ENCODE peak calls at places on chromosomes 12 and 14, in six cellular contexts. T is effector CD4-positive, alpha-beta T cell; N is kidney tubule cell; W is fibroblast of the aortic adventitia; R is body of pancreas; S is NCI-H1105. I is an unnamed sample.

GRCh38 chr12:57040750-57041149 is 9.2 kb downstream of the MYO1A start:
- DNase-seq in N (no peak), T (no peak), W (no peak), R (no peak), S (no peak), I (no peak)

GRCh38 chr12:130413909-130414308 is 76.2 kb downstream of the PIWIL1 start:
- DNase-seq in S (no peak), T (no peak), W (no peak), N (no peak), R (no peak), I (no peak)

GRCh38 chr14:102954081-102954789 is 31.8 kb downstream of the AMN start:
- DNase-seq in R (no peak), S (no peak), N (no peak), T (no peak), W (no peak), I (no peak)

GRCh38 chr12:58443981-58444371 is 476.3 kb downstream of the LRIG3 start:
- DNase-seq in W (peak), N (peak), S (no peak), T (no peak), R (no peak), I (no peak)

GRCh38 chr12:43676183-43676813 is 82.3 kb downstream of the PUS7L start:
- DNase-seq in N (peak), R (peak), W (no peak), S (no peak), T (no peak), I (no peak)

GRCh38 chr12:68373836-68374314 is 41.7 kb upstream of the MDM1 start:
- DNase-seq in R (peak), W (no peak), N (no peak), T (no peak), S (no peak), I (peak)

GRCh38 chr12:52867636-52868035 is 18.8 kb upstream of the KRT78 start:
- DNase-seq in T (no peak), R (peak), W (no peak), N (no peak), S (no peak), I (peak)

GRCh38 chr12:27057543-27057942 is 24.8 kb downstream of the C12orf71 start:
- DNase-seq in S (peak), N (no peak), W (no peak), R (no peak), T (no peak), I (no peak)

GRCh38 chr12:3743803-3744202 is 9.1 kb downstream of the CRACR2A start:
- DNase-seq in N (no peak), S (no peak), W (peak), R (peak), T (no peak), I (no peak)

GRCh38 chr12:44858456-44858855 is 17.7 kb downstream of the NELL2 start:
- DNase-seq in R (no peak), W (no peak), T (no peak), N (no peak), S (no peak), I (no peak)

GRCh38 chr12:26628234-26628633 is 204.8 kb downstream of the ITPR2 start:
- DNase-seq in W (no peak), T (no peak), N (no peak), S (no peak), R (no peak), I (no peak)